ENCODE peak calls at places on chromosomes 2 and 18, in five cellular contexts. One of them, this sample, is unnamed.

GRCh38 chr2:26982102-26982742 is 11.8 kb downstream of the MAPRE3 start:
- DNase-seq in right cardiac atrium: peak
- DNase-seq in upper lobe of right lung: peak
- DNase-seq in substantia nigra: peak
- DNase-seq in hepatocyte: peak
- DNase-seq in this sample: no peak

GRCh38 chr2:223528036-223528435 is 74.1 kb downstream of the SCG2 start:
- DNase-seq in right cardiac atrium: no peak
- DNase-seq in upper lobe of right lung: no peak
- DNase-seq in substantia nigra: no peak
- DNase-seq in hepatocyte: no peak
- DNase-seq in this sample: no peak

GRCh38 chr18:58649966-58650816 is 21.1 kb upstream of the MALT1 start:
- DNase-seq in right cardiac atrium: no peak
- DNase-seq in upper lobe of right lung: no peak
- DNase-seq in substantia nigra: no peak
- DNase-seq in hepatocyte: no peak
- DNase-seq in this sample: no peak

GRCh38 chr18:38497281-38497680 is 931.7 kb upstream of the CELF4 start:
- DNase-seq in right cardiac atrium: no peak
- DNase-seq in upper lobe of right lung: no peak
- DNase-seq in substantia nigra: no peak
- DNase-seq in hepatocyte: no peak
- DNase-seq in this sample: no peak

GRCh38 chr2:198587726-198588125 is 783.3 kb downstream of the PLCL1 start:
- DNase-seq in right cardiac atrium: no peak
- DNase-seq in upper lobe of right lung: no peak
- DNase-seq in substantia nigra: no peak
- DNase-seq in hepatocyte: no peak
- DNase-seq in this sample: no peak

GRCh38 chr2:88159955-88160415 is 10.2 kb upstream of the THNSL2 start:
- DNase-seq in right cardiac atrium: no peak
- DNase-seq in upper lobe of right lung: no peak
- DNase-seq in substantia nigra: peak
- DNase-seq in hepatocyte: peak
- DNase-seq in this sample: no peak

GRCh38 chr2:38016177-38016576 is 59.8 kb downstream of the CYP1B1 start:
- DNase-seq in right cardiac atrium: no peak
- DNase-seq in upper lobe of right lung: no peak
- DNase-seq in substantia nigra: no peak
- DNase-seq in hepatocyte: no peak
- DNase-seq in this sample: no peak

GRCh38 chr2:233387667-233388528 is 33.6 kb downstream of the DGKD start:
- DNase-seq in right cardiac atrium: peak
- DNase-seq in upper lobe of right lung: peak
- DNase-seq in substantia nigra: peak
- DNase-seq in hepatocyte: peak
- DNase-seq in this sample: peak

GRCh38 chr2:120239488-120240287 is 13.0 kb upstream of the RALB start:
- DNase-seq in right cardiac atrium: peak
- DNase-seq in upper lobe of right lung: no peak
- DNase-seq in substantia nigra: no peak
- DNase-seq in hepatocyte: peak
- DNase-seq in this sample: no peak

GRCh38 chr18:56715121-56715520 is 64.0 kb downstream of the WDR7 start:
- DNase-seq in right cardiac atrium: no peak
- DNase-seq in upper lobe of right lung: no peak
- DNase-seq in substantia nigra: no peak
- DNase-seq in hepatocyte: no peak
- DNase-seq in this sample: no peak

GRCh38 chr2:42133771-42134195 is 35.4 kb upstream of the EML4 start:
- DNase-seq in right cardiac atrium: no peak
- DNase-seq in upper lobe of right lung: no peak
- DNase-seq in substantia nigra: no peak
- DNase-seq in hepatocyte: no peak
- DNase-seq in this sample: no peak
- H3K27ac ChIP-seq in right cardiac atrium: no peak
- H3K27ac ChIP-seq in upper lobe of right lung: peak
- H3K27ac ChIP-seq in substantia nigra: no peak
- H3K27ac ChIP-seq in hepatocyte: peak
- H3K27ac ChIP-seq in this sample: peak

GRCh38 chr2:16649353-16650286 is 16.0 kb downstream of the CYRIA start:
- DNase-seq in right cardiac atrium: no peak
- DNase-seq in upper lobe of right lung: no peak
- DNase-seq in substantia nigra: no peak
- DNase-seq in hepatocyte: no peak
- DNase-seq in this sample: no peak
- H3K27ac ChIP-seq in right cardiac atrium: no peak
- H3K27ac ChIP-seq in upper lobe of right lung: peak
- H3K27ac ChIP-seq in substantia nigra: no peak
- H3K27ac ChIP-seq in hepatocyte: no peak
- H3K27ac ChIP-seq in this sample: no peak

GRCh38 chr18:79962311-79962710 is 2.1 kb upstream of the HSBP1L1 start:
- DNase-seq in right cardiac atrium: no peak
- DNase-seq in upper lobe of right lung: peak
- DNase-seq in substantia nigra: no peak
- DNase-seq in hepatocyte: peak
- DNase-seq in this sample: no peak
- H3K27ac ChIP-seq in right cardiac atrium: no peak
- H3K27ac ChIP-seq in upper lobe of right lung: peak
- H3K27ac ChIP-seq in substantia nigra: no peak
- H3K27ac ChIP-seq in hepatocyte: peak
- H3K27ac ChIP-seq in this sample: no peak

GRCh38 chr2:217157581-217157980 is 297.7 kb upstream of the TNP1 start:
- DNase-seq in right cardiac atrium: no peak
- DNase-seq in upper lobe of right lung: no peak
- DNase-seq in substantia nigra: no peak
- DNase-seq in hepatocyte: no peak
- DNase-seq in this sample: no peak
- H3K27ac ChIP-seq in right cardiac atrium: no peak
- H3K27ac ChIP-seq in upper lobe of right lung: no peak
- H3K27ac ChIP-seq in substantia nigra: no peak
- H3K27ac ChIP-seq in hepatocyte: no peak
- H3K27ac ChIP-seq in this sample: no peak

GRCh38 chr2:237171895-237172294 is 86.2 kb downstream of the COPS8 start:
- DNase-seq in right cardiac atrium: no peak
- DNase-seq in upper lobe of right lung: no peak
- DNase-seq in substantia nigra: no peak
- DNase-seq in hepatocyte: no peak
- DNase-seq in this sample: no peak
- H3K27ac ChIP-seq in right cardiac atrium: peak
- H3K27ac ChIP-seq in upper lobe of right lung: peak
- H3K27ac ChIP-seq in substantia nigra: no peak
- H3K27ac ChIP-seq in hepatocyte: peak
- H3K27ac ChIP-seq in this sample: peak

GRCh38 chr2:96875498-96876035 is 5.7 kb upstream of the SEMA4C start:
- DNase-seq in right cardiac atrium: no peak
- DNase-seq in upper lobe of right lung: no peak
- DNase-seq in substantia nigra: peak
- DNase-seq in hepatocyte: no peak
- DNase-seq in this sample: no peak

GRCh38 chr2:96874099-96874831 is 4.4 kb upstream of the SEMA4C start:
- DNase-seq in right cardiac atrium: no peak
- DNase-seq in upper lobe of right lung: no peak
- DNase-seq in substantia nigra: no peak
- DNase-seq in hepatocyte: no peak
- DNase-seq in this sample: no peak

GRCh38 chr2:96872591-96873349 is 2.9 kb upstream of the SEMA4C start:
- DNase-seq in right cardiac atrium: no peak
- DNase-seq in upper lobe of right lung: no peak
- DNase-seq in substantia nigra: no peak
- DNase-seq in hepatocyte: no peak
- DNase-seq in this sample: no peak

GRCh38 chr2:96876036-96876810 is 6.3 kb upstream of the SEMA4C start:
- DNase-seq in right cardiac atrium: no peak
- DNase-seq in upper lobe of right lung: no peak
- DNase-seq in substantia nigra: no peak
- DNase-seq in hepatocyte: no peak
- DNase-seq in this sample: no peak

GRCh38 chr2:96873651-96874096 is 3.8 kb upstream of the SEMA4C start:
- DNase-seq in right cardiac atrium: peak
- DNase-seq in upper lobe of right lung: no peak
- DNase-seq in substantia nigra: peak
- DNase-seq in hepatocyte: no peak
- DNase-seq in this sample: no peak
- H3K27ac ChIP-seq in right cardiac atrium: peak
- H3K27ac ChIP-seq in upper lobe of right lung: peak
- H3K27ac ChIP-seq in substantia nigra: peak
- H3K27ac ChIP-seq in hepatocyte: peak
- H3K27ac ChIP-seq in this sample: peak